ENCODE peak calls at places on chromosomes 16 and 17, in seven cellular contexts. B, V, Q, T, G, A and U are unnamed samples.

GRCh38 chr17:32755045-32755805 is 121.7 kb downstream of the MYO1D start:
- DNase-seq in B (peak; percentile 80), V (no peak), Q (peak; percentile 55), T (peak; percentile 45), G (peak; percentile 62), A (no peak), U (peak; percentile 41)

GRCh38 chr17:62597920-62598319 is 29.6 kb upstream of the MRC2 start:
- DNase-seq in B (peak; percentile 23), V (no peak), Q (no peak), T (no peak), G (no peak), A (no peak), U (no peak)

GRCh38 chr17:75370288-75370687 is 35.2 kb downstream of the GRB2 start:
- DNase-seq in B (no peak), V (no peak), Q (no peak), T (no peak), G (no peak), A (no peak), U (no peak)

GRCh38 chr16:58426960-58427359 is 34.7 kb downstream of the GINS3 start:
- DNase-seq in B (no peak), V (no peak), Q (no peak), T (no peak), G (no peak), A (no peak), U (no peak)

GRCh38 chr17:47741793-47742145 is 8.7 kb downstream of the TBX21 start:
- DNase-seq in B (no peak), V (no peak), Q (no peak), T (no peak), G (no peak), A (no peak), U (no peak)

GRCh38 chr16:89230210-89230609 is 12.7 kb downstream of the ZNF778 start:
- DNase-seq in B (no peak), V (no peak), Q (no peak), T (no peak), G (no peak), A (no peak), U (no peak)

GRCh38 chr16:9465150-9465549 is 373.7 kb downstream of the HAPSTR1 start:
- DNase-seq in B (no peak), V (no peak), Q (no peak), T (no peak), G (no peak), A (no peak), U (no peak)

GRCh38 chr16:72986011-72986410 is 61.9 kb downstream of the ZFHX3 start:
- DNase-seq in B (peak; percentile 18), V (no peak), Q (no peak), T (no peak), G (no peak), A (no peak), U (peak; percentile 41)

GRCh38 chr16:86381491-86381890 is 128.8 kb upstream of the FOXF1 start:
- DNase-seq in B (peak; percentile 41), V (no peak), Q (no peak), T (no peak), G (no peak), A (no peak), U (no peak)

GRCh38 chr16:85181091-85181738 is 68.9 kb upstream of the CIBAR2 start:
- DNase-seq in B (no peak), V (no peak), Q (no peak), T (no peak), G (no peak), A (peak; percentile 33), U (no peak)

GRCh38 chr17:76414334-76415295 is 30.2 kb downstream of the SPHK1 start:
- DNase-seq in B (peak; percentile 29), V (no peak), Q (no peak), T (no peak), G (peak; percentile 62), A (peak; percentile 87), U (no peak)

GRCh38 chr17:30113213-30113612 is 3.4 kb upstream of the NSRP1 start:
- DNase-seq in B (no peak), V (no peak), Q (no peak), T (no peak), G (no peak), A (no peak), U (no peak)

GRCh38 chr17:2092253-2092652 is 37.4 kb downstream of the HIC1 start:
- DNase-seq in B (no peak), V (no peak), Q (no peak), T (no peak), G (no peak), A (no peak), U (no peak)

GRCh38 chr17:7156342-7156940 is 22.7 kb downstream of the ASGR1 start:
- DNase-seq in B (no peak), V (no peak), Q (no peak), T (no peak), G (no peak), A (no peak), U (no peak)

GRCh38 chr16:11835309-11835708 is 16.0 kb downstream of the RSL1D1 start:
- DNase-seq in B (no peak), V (no peak), Q (no peak), T (no peak), G (no peak), A (no peak), U (no peak)

GRCh38 chr17:28916302-28916934 is 13.5 kb upstream of the DHRS13 start:
- DNase-seq in B (peak; percentile 54), V (no peak), Q (peak; percentile 62), T (peak; percentile 38), G (no peak), A (no peak), U (no peak)

GRCh38 chr16:12350945-12351344 is 374.4 kb downstream of the SNX29 start:
- DNase-seq in B (no peak), V (no peak), Q (no peak), T (no peak), G (no peak), A (no peak), U (no peak)

GRCh38 chr16:17467923-17468540 is 2.7 kb downstream of the XYLT1 start:
- DNase-seq in B (no peak), V (no peak), Q (peak; percentile 63), T (peak; percentile 23), G (peak; percentile 37), A (no peak), U (peak; percentile 14)

GRCh38 chr16:24537474-24538337 is 1.7 kb upstream of the RBBP6 start:
- DNase-seq in B (no peak), V (no peak), Q (peak; percentile 57), T (no peak), G (no peak), A (no peak), U (no peak)

GRCh38 chr16:84209989-84210388 is 19.0 kb downstream of the ADAD2 start:
- DNase-seq in B (peak; percentile 24), V (no peak), Q (peak; percentile 10), T (no peak), G (peak; percentile 12), A (no peak), U (no peak)

GRCh38 chr16:11236855-11237254 is 19.1 kb downstream of the SOCS1 start:
- DNase-seq in B (no peak), V (no peak), Q (no peak), T (no peak), G (no peak), A (no peak), U (no peak)

GRCh38 chr17:35731932-35732805 is 730 bp downstream of the RASL10B start:
- DNase-seq in B (peak; percentile 33), V (no peak), Q (no peak), T (no peak), G (no peak), A (peak; percentile 77), U (no peak)

GRCh38 chr16:85733155-85733838 is 17.6 kb downstream of the C16orf74 start:
- DNase-seq in B (peak; percentile 20), V (no peak), Q (no peak), T (no peak), G (no peak), A (no peak), U (no peak)

DNA sequence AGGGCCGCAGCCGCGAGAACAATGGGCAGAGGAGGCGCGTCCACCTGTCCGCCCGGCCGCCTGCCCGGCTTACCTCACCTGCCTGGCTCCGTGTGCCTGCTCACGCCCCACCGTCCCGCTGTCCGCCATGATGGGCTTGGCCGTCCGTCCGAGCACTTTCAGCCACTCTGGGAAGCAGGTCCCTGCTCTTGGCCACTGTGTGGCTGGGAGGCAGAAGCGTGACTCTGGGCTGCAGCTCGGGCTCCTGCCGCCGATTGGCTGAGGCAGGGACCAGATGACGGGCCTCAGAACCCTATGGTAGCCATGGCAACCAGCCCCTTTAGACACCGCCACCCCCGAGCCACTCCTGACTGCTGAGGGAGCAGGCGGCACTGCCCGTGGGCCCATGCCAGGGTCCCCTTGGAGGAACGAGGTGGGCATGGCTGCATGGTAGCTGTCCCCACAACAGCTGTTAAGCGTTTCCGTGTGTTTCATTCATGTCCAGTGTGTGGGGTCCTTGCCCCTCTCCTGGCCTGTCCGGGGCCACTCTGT is 8.9 kb upstream of the AXIN1 start:
- DNase-seq in B (no peak), V (no peak), Q (no peak), T (no peak), G (no peak), A (peak; percentile 79), U (no peak)
- H3K4me3 ChIP-seq in B (peak overlapping the region; percentile 6), V (no peak overlapping the region), Q (no peak overlapping the region), T (no peak overlapping the region), G (no peak overlapping the region), A (no peak overlapping the region), U (no peak overlapping the region)

GRCh38 chr17:81337449-81337848 is 42.3 kb upstream of the SLC38A10 start:
- DNase-seq in B (no peak), V (no peak), Q (no peak), T (no peak), G (no peak), A (peak; percentile 85), U (no peak)
- H3K4me3 ChIP-seq in B (no peak overlapping the region), V (no peak overlapping the region), Q (no peak overlapping the region), T (no peak overlapping the region), G (no peak overlapping the region), A (no peak overlapping the region), U (no peak overlapping the region)

DNA sequence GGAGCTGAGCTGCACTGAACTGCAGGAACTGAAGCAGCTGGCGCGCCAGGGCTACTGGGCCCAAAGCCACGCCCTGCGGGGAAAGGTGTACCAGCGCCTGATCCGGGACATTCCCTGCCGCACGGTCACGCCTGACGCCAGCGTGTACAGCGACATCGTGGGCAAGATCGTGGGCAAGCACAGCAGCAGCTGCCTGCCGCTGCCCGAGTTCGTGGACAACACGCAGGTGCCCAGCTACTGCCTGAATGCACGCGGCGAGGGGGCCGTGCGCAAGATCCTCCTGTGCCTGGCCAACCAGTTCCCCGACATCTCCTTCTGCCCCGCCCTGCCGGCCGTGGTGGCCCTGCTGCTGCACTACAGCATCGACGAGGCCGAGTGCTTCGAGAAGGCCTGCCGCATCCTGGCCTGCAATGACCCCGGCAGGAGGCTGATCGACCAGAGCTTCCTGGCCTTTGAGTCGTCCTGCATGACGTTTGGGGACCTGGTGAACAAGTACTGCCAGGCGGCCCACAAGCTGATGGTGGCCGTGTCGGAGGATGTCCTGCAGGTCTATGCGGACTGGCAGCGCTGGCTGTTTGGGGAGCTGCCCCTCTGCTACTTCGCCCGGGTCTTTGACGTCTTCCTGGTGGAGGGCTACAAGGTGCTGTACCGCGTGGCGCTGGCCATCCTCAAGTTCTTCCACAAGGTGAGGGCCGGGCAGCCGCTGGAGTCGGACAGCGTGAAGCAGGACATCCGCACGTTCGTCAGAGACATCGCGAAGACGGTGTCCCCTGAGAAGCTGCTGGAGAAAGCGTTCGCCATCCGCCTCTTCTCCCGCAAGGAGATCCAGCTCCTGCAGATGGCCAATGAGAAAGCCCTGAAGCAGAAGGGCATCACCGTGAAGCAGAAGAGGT is 17.3 kb upstream of the ATP6V0C start:
- DNase-seq in B (no peak), V (no peak), Q (no peak), T (no peak), G (no peak), A (peak; percentile 81), U (no peak)
- H3K4me3 ChIP-seq in B (no peak overlapping the region), V (no peak overlapping the region), Q (no peak overlapping the region), T (no peak overlapping the region), G (no peak overlapping the region), A (no peak overlapping the region), U (no peak overlapping the region)

GRCh38 chr17:48961516-48962233 is 6.7 kb downstream of the GIP start:
- DNase-seq in B (peak; percentile 66), V (no peak), Q (no peak), T (no peak), G (peak; percentile 60), A (no peak), U (peak; percentile 72)

GRCh38 chr17:48960834-48961515 is 7.4 kb downstream of the GIP start:
- DNase-seq in B (no peak), V (no peak), Q (no peak), T (no peak), G (no peak), A (no peak), U (no peak)
- H3K4me3 ChIP-seq in B (no peak overlapping the region), V (no peak overlapping the region), Q (no peak overlapping the region), T (no peak overlapping the region), G (no peak overlapping the region), A (no peak overlapping the region), U (no peak overlapping the region)